ENCODE peak calls at places on chromosomes 4 and X, in seven cellular contexts. One of them, this sample, is unnamed.

GRCh38 chrX:153938226-153938786 is 3.5 kb upstream of the NAA10 start:
- DNase-seq in NCI-H345: no peak
- DNase-seq in activated CD4-positive, alpha-beta T cell treated with anti-CD3 and anti-CD28 coated beads, Interleukin-2, amount 10 ng/mL, durations not matched to agents 7 days and 5 days: no peak
- DNase-seq in neural progenitor cell: no peak
- DNase-seq in body of pancreas: no peak
- DNase-seq in activated CD8-positive, alpha-beta memory T cell treated with anti-CD3 and anti-CD28 coated beads for 4 hours: no peak
- DNase-seq in ecto neural progenitor cell: no peak
- DNase-seq in this sample: no peak

GRCh38 chr4:29900336-29900735 is 819.8 kb upstream of the PCDH7 start:
- DNase-seq in NCI-H345: no peak
- DNase-seq in activated CD4-positive, alpha-beta T cell treated with anti-CD3 and anti-CD28 coated beads, Interleukin-2, amount 10 ng/mL, durations not matched to agents 7 days and 5 days: no peak
- DNase-seq in neural progenitor cell: no peak
- DNase-seq in body of pancreas: no peak
- DNase-seq in activated CD8-positive, alpha-beta memory T cell treated with anti-CD3 and anti-CD28 coated beads for 4 hours: no peak
- DNase-seq in ecto neural progenitor cell: no peak
- DNase-seq in this sample: no peak

GRCh38 chr4:143025111-143025704 is 159.5 kb upstream of the USP38 start:
- DNase-seq in NCI-H345: peak
- DNase-seq in activated CD4-positive, alpha-beta T cell treated with anti-CD3 and anti-CD28 coated beads, Interleukin-2, amount 10 ng/mL, durations not matched to agents 7 days and 5 days: no peak
- DNase-seq in neural progenitor cell: peak
- DNase-seq in body of pancreas: peak
- DNase-seq in activated CD8-positive, alpha-beta memory T cell treated with anti-CD3 and anti-CD28 coated beads for 4 hours: no peak
- DNase-seq in ecto neural progenitor cell: no peak
- DNase-seq in this sample: no peak

GRCh38 chr4:26088433-26088928 is 174.5 kb downstream of the SMIM20 start:
- DNase-seq in NCI-H345: no peak
- DNase-seq in activated CD4-positive, alpha-beta T cell treated with anti-CD3 and anti-CD28 coated beads, Interleukin-2, amount 10 ng/mL, durations not matched to agents 7 days and 5 days: no peak
- DNase-seq in neural progenitor cell: no peak
- DNase-seq in body of pancreas: peak
- DNase-seq in activated CD8-positive, alpha-beta memory T cell treated with anti-CD3 and anti-CD28 coated beads for 4 hours: no peak
- DNase-seq in ecto neural progenitor cell: no peak
- DNase-seq in this sample: no peak

GRCh38 chr4:15162465-15163283 is 160.4 kb downstream of the CPEB2 start:
- DNase-seq in NCI-H345: no peak
- DNase-seq in activated CD4-positive, alpha-beta T cell treated with anti-CD3 and anti-CD28 coated beads, Interleukin-2, amount 10 ng/mL, durations not matched to agents 7 days and 5 days: no peak
- DNase-seq in neural progenitor cell: no peak
- DNase-seq in body of pancreas: no peak
- DNase-seq in activated CD8-positive, alpha-beta memory T cell treated with anti-CD3 and anti-CD28 coated beads for 4 hours: no peak
- DNase-seq in ecto neural progenitor cell: no peak
- DNase-seq in this sample: peak

GRCh38 chr4:108982359-108982758 is 219.5 kb upstream of the ETNPPL start:
- DNase-seq in NCI-H345: no peak
- DNase-seq in activated CD4-positive, alpha-beta T cell treated with anti-CD3 and anti-CD28 coated beads, Interleukin-2, amount 10 ng/mL, durations not matched to agents 7 days and 5 days: no peak
- DNase-seq in neural progenitor cell: no peak
- DNase-seq in body of pancreas: no peak
- DNase-seq in activated CD8-positive, alpha-beta memory T cell treated with anti-CD3 and anti-CD28 coated beads for 4 hours: no peak
- DNase-seq in ecto neural progenitor cell: no peak
- DNase-seq in this sample: no peak

GRCh38 chr4:16505726-16506125 is 279.5 kb upstream of the TAPT1 start:
- DNase-seq in NCI-H345: no peak
- DNase-seq in activated CD4-positive, alpha-beta T cell treated with anti-CD3 and anti-CD28 coated beads, Interleukin-2, amount 10 ng/mL, durations not matched to agents 7 days and 5 days: no peak
- DNase-seq in neural progenitor cell: peak
- DNase-seq in body of pancreas: no peak
- DNase-seq in activated CD8-positive, alpha-beta memory T cell treated with anti-CD3 and anti-CD28 coated beads for 4 hours: no peak
- DNase-seq in ecto neural progenitor cell: peak
- DNase-seq in this sample: no peak

GRCh38 chrX:39758791-39759525 is 338.8 kb downstream of the BCOR start:
- DNase-seq in NCI-H345: no peak
- DNase-seq in activated CD4-positive, alpha-beta T cell treated with anti-CD3 and anti-CD28 coated beads, Interleukin-2, amount 10 ng/mL, durations not matched to agents 7 days and 5 days: no peak
- DNase-seq in neural progenitor cell: no peak
- DNase-seq in body of pancreas: no peak
- DNase-seq in activated CD8-positive, alpha-beta memory T cell treated with anti-CD3 and anti-CD28 coated beads for 4 hours: no peak
- DNase-seq in ecto neural progenitor cell: no peak
- DNase-seq in this sample: no peak

GRCh38 chrX:71989768-71990167 is 79.1 kb downstream of the NHSL2 start:
- DNase-seq in NCI-H345: no peak
- DNase-seq in activated CD4-positive, alpha-beta T cell treated with anti-CD3 and anti-CD28 coated beads, Interleukin-2, amount 10 ng/mL, durations not matched to agents 7 days and 5 days: no peak
- DNase-seq in neural progenitor cell: no peak
- DNase-seq in body of pancreas: peak
- DNase-seq in activated CD8-positive, alpha-beta memory T cell treated with anti-CD3 and anti-CD28 coated beads for 4 hours: no peak
- DNase-seq in ecto neural progenitor cell: no peak
- DNase-seq in this sample: no peak

GRCh38 chr4:152698012-152698499 is 18.3 kb upstream of the TMEM154 start:
- DNase-seq in NCI-H345: no peak
- DNase-seq in activated CD4-positive, alpha-beta T cell treated with anti-CD3 and anti-CD28 coated beads, Interleukin-2, amount 10 ng/mL, durations not matched to agents 7 days and 5 days: no peak
- DNase-seq in neural progenitor cell: no peak
- DNase-seq in body of pancreas: no peak
- DNase-seq in activated CD8-positive, alpha-beta memory T cell treated with anti-CD3 and anti-CD28 coated beads for 4 hours: no peak
- DNase-seq in ecto neural progenitor cell: no peak
- DNase-seq in this sample: no peak

GRCh38 chr4:139511320-139511719 is 44.7 kb downstream of the SETD7 start:
- DNase-seq in NCI-H345: no peak
- DNase-seq in activated CD4-positive, alpha-beta T cell treated with anti-CD3 and anti-CD28 coated beads, Interleukin-2, amount 10 ng/mL, durations not matched to agents 7 days and 5 days: no peak
- DNase-seq in neural progenitor cell: no peak
- DNase-seq in body of pancreas: no peak
- DNase-seq in activated CD8-positive, alpha-beta memory T cell treated with anti-CD3 and anti-CD28 coated beads for 4 hours: no peak
- DNase-seq in ecto neural progenitor cell: no peak
- DNase-seq in this sample: no peak

GRCh38 chr4:42786350-42787070 is 106.0 kb upstream of the GRXCR1 start:
- DNase-seq in NCI-H345: peak
- DNase-seq in activated CD4-positive, alpha-beta T cell treated with anti-CD3 and anti-CD28 coated beads, Interleukin-2, amount 10 ng/mL, durations not matched to agents 7 days and 5 days: no peak
- DNase-seq in neural progenitor cell: peak
- DNase-seq in body of pancreas: no peak
- DNase-seq in activated CD8-positive, alpha-beta memory T cell treated with anti-CD3 and anti-CD28 coated beads for 4 hours: no peak
- DNase-seq in ecto neural progenitor cell: no peak
- DNase-seq in this sample: no peak

GRCh38 chr4:87839309-87839946 is 6.7 kb downstream of the MEPE start:
- DNase-seq in NCI-H345: no peak
- DNase-seq in activated CD4-positive, alpha-beta T cell treated with anti-CD3 and anti-CD28 coated beads, Interleukin-2, amount 10 ng/mL, durations not matched to agents 7 days and 5 days: no peak
- DNase-seq in neural progenitor cell: peak
- DNase-seq in body of pancreas: peak
- DNase-seq in activated CD8-positive, alpha-beta memory T cell treated with anti-CD3 and anti-CD28 coated beads for 4 hours: no peak
- DNase-seq in ecto neural progenitor cell: no peak
- DNase-seq in this sample: no peak

GRCh38 chr4:83252782-83253405 is 31.7 kb downstream of the COQ2 start:
- DNase-seq in NCI-H345: peak
- DNase-seq in activated CD4-positive, alpha-beta T cell treated with anti-CD3 and anti-CD28 coated beads, Interleukin-2, amount 10 ng/mL, durations not matched to agents 7 days and 5 days: peak
- DNase-seq in neural progenitor cell: peak
- DNase-seq in body of pancreas: peak
- DNase-seq in activated CD8-positive, alpha-beta memory T cell treated with anti-CD3 and anti-CD28 coated beads for 4 hours: peak
- DNase-seq in ecto neural progenitor cell: peak
- DNase-seq in this sample: peak

GRCh38 chrX:71292669-71293379 is 8.7 kb upstream of the ITGB1BP2 start:
- DNase-seq in NCI-H345: no peak
- DNase-seq in activated CD4-positive, alpha-beta T cell treated with anti-CD3 and anti-CD28 coated beads, Interleukin-2, amount 10 ng/mL, durations not matched to agents 7 days and 5 days: no peak
- DNase-seq in neural progenitor cell: no peak
- DNase-seq in body of pancreas: no peak
- DNase-seq in activated CD8-positive, alpha-beta memory T cell treated with anti-CD3 and anti-CD28 coated beads for 4 hours: no peak
- DNase-seq in ecto neural progenitor cell: no peak
- DNase-seq in this sample: no peak

GRCh38 chr4:185817403-185817818 is 5.4 kb upstream of the SORBS2 start:
- DNase-seq in NCI-H345: peak
- DNase-seq in activated CD4-positive, alpha-beta T cell treated with anti-CD3 and anti-CD28 coated beads, Interleukin-2, amount 10 ng/mL, durations not matched to agents 7 days and 5 days: no peak
- DNase-seq in neural progenitor cell: no peak
- DNase-seq in body of pancreas: peak
- DNase-seq in activated CD8-positive, alpha-beta memory T cell treated with anti-CD3 and anti-CD28 coated beads for 4 hours: no peak
- DNase-seq in ecto neural progenitor cell: no peak
- DNase-seq in this sample: no peak

GRCh38 chr4:157076578-157076947 is 613 bp downstream of the GLRB start:
- DNase-seq in NCI-H345: peak
- DNase-seq in activated CD4-positive, alpha-beta T cell treated with anti-CD3 and anti-CD28 coated beads, Interleukin-2, amount 10 ng/mL, durations not matched to agents 7 days and 5 days: no peak
- DNase-seq in neural progenitor cell: peak
- DNase-seq in body of pancreas: peak
- DNase-seq in activated CD8-positive, alpha-beta memory T cell treated with anti-CD3 and anti-CD28 coated beads for 4 hours: no peak
- DNase-seq in ecto neural progenitor cell: peak
- DNase-seq in this sample: peak

GRCh38 chr4:73721901-73722300 is 18.5 kb upstream of the CXCL8 start:
- DNase-seq in NCI-H345: no peak
- DNase-seq in activated CD4-positive, alpha-beta T cell treated with anti-CD3 and anti-CD28 coated beads, Interleukin-2, amount 10 ng/mL, durations not matched to agents 7 days and 5 days: no peak
- DNase-seq in neural progenitor cell: no peak
- DNase-seq in body of pancreas: no peak
- DNase-seq in activated CD8-positive, alpha-beta memory T cell treated with anti-CD3 and anti-CD28 coated beads for 4 hours: no peak
- DNase-seq in ecto neural progenitor cell: no peak
- DNase-seq in this sample: no peak

GRCh38 chr4:24783506-24783905 is 11.9 kb upstream of the SOD3 start:
- DNase-seq in NCI-H345: no peak
- DNase-seq in activated CD4-positive, alpha-beta T cell treated with anti-CD3 and anti-CD28 coated beads, Interleukin-2, amount 10 ng/mL, durations not matched to agents 7 days and 5 days: no peak
- DNase-seq in neural progenitor cell: no peak
- DNase-seq in body of pancreas: no peak
- DNase-seq in activated CD8-positive, alpha-beta memory T cell treated with anti-CD3 and anti-CD28 coated beads for 4 hours: no peak
- DNase-seq in ecto neural progenitor cell: no peak
- DNase-seq in this sample: no peak

GRCh38 chr4:42281324-42282020 is 115.8 kb upstream of the SHISA3 start:
- DNase-seq in NCI-H345: no peak
- DNase-seq in activated CD4-positive, alpha-beta T cell treated with anti-CD3 and anti-CD28 coated beads, Interleukin-2, amount 10 ng/mL, durations not matched to agents 7 days and 5 days: no peak
- DNase-seq in neural progenitor cell: no peak
- DNase-seq in body of pancreas: no peak
- DNase-seq in activated CD8-positive, alpha-beta memory T cell treated with anti-CD3 and anti-CD28 coated beads for 4 hours: no peak
- DNase-seq in ecto neural progenitor cell: no peak
- DNase-seq in this sample: no peak

GRCh38 chrX:112734250-112734649 is 54.5 kb upstream of the LHFPL1 start:
- DNase-seq in NCI-H345: no peak
- DNase-seq in activated CD4-positive, alpha-beta T cell treated with anti-CD3 and anti-CD28 coated beads, Interleukin-2, amount 10 ng/mL, durations not matched to agents 7 days and 5 days: no peak
- DNase-seq in neural progenitor cell: no peak
- DNase-seq in body of pancreas: peak
- DNase-seq in activated CD8-positive, alpha-beta memory T cell treated with anti-CD3 and anti-CD28 coated beads for 4 hours: no peak
- DNase-seq in ecto neural progenitor cell: no peak
- DNase-seq in this sample: no peak

GRCh38 chrX:920234-920799 is 289.7 kb downstream of the SHOX start:
- DNase-seq in NCI-H345: no peak
- DNase-seq in activated CD4-positive, alpha-beta T cell treated with anti-CD3 and anti-CD28 coated beads, Interleukin-2, amount 10 ng/mL, durations not matched to agents 7 days and 5 days: no peak
- DNase-seq in neural progenitor cell: no peak
- DNase-seq in body of pancreas: no peak
- DNase-seq in activated CD8-positive, alpha-beta memory T cell treated with anti-CD3 and anti-CD28 coated beads for 4 hours: no peak
- DNase-seq in ecto neural progenitor cell: no peak
- DNase-seq in this sample: no peak

GRCh38 chr4:57764840-57765239 is 654.7 kb upstream of the IGFBP7 start:
- DNase-seq in NCI-H345: no peak
- DNase-seq in activated CD4-positive, alpha-beta T cell treated with anti-CD3 and anti-CD28 coated beads, Interleukin-2, amount 10 ng/mL, durations not matched to agents 7 days and 5 days: no peak
- DNase-seq in neural progenitor cell: no peak
- DNase-seq in body of pancreas: no peak
- DNase-seq in activated CD8-positive, alpha-beta memory T cell treated with anti-CD3 and anti-CD28 coated beads for 4 hours: no peak
- DNase-seq in ecto neural progenitor cell: no peak
- DNase-seq in this sample: no peak

GRCh38 chr4:52604215-52604614 is 54.9 kb downstream of the USP46 start:
- DNase-seq in NCI-H345: no peak
- DNase-seq in activated CD4-positive, alpha-beta T cell treated with anti-CD3 and anti-CD28 coated beads, Interleukin-2, amount 10 ng/mL, durations not matched to agents 7 days and 5 days: no peak
- DNase-seq in neural progenitor cell: no peak
- DNase-seq in body of pancreas: no peak
- DNase-seq in activated CD8-positive, alpha-beta memory T cell treated with anti-CD3 and anti-CD28 coated beads for 4 hours: no peak
- DNase-seq in ecto neural progenitor cell: no peak
- DNase-seq in this sample: no peak

GRCh38 chr4:73520821-73521220 is 39.3 kb downstream of the AFM start:
- DNase-seq in NCI-H345: peak
- DNase-seq in activated CD4-positive, alpha-beta T cell treated with anti-CD3 and anti-CD28 coated beads, Interleukin-2, amount 10 ng/mL, durations not matched to agents 7 days and 5 days: no peak
- DNase-seq in neural progenitor cell: peak
- DNase-seq in body of pancreas: no peak
- DNase-seq in activated CD8-positive, alpha-beta memory T cell treated with anti-CD3 and anti-CD28 coated beads for 4 hours: no peak
- DNase-seq in ecto neural progenitor cell: peak
- DNase-seq in this sample: peak

GRCh38 chr4:147157860-147158701 is 212.4 kb upstream of the TTC29 start:
- DNase-seq in NCI-H345: no peak
- DNase-seq in activated CD4-positive, alpha-beta T cell treated with anti-CD3 and anti-CD28 coated beads, Interleukin-2, amount 10 ng/mL, durations not matched to agents 7 days and 5 days: no peak
- DNase-seq in neural progenitor cell: peak
- DNase-seq in body of pancreas: no peak
- DNase-seq in activated CD8-positive, alpha-beta memory T cell treated with anti-CD3 and anti-CD28 coated beads for 4 hours: no peak
- DNase-seq in ecto neural progenitor cell: peak
- DNase-seq in this sample: no peak

GRCh38 chr4:185035284-185035683 is 17.0 kb downstream of the HELT start:
- DNase-seq in NCI-H345: no peak
- DNase-seq in activated CD4-positive, alpha-beta T cell treated with anti-CD3 and anti-CD28 coated beads, Interleukin-2, amount 10 ng/mL, durations not matched to agents 7 days and 5 days: no peak
- DNase-seq in neural progenitor cell: no peak
- DNase-seq in body of pancreas: no peak
- DNase-seq in activated CD8-positive, alpha-beta memory T cell treated with anti-CD3 and anti-CD28 coated beads for 4 hours: no peak
- DNase-seq in ecto neural progenitor cell: no peak
- DNase-seq in this sample: no peak

GRCh38 chr4:38905657-38906398 is 38.2 kb downstream of the FAM114A1 start:
- DNase-seq in NCI-H345: no peak
- DNase-seq in activated CD4-positive, alpha-beta T cell treated with anti-CD3 and anti-CD28 coated beads, Interleukin-2, amount 10 ng/mL, durations not matched to agents 7 days and 5 days: no peak
- DNase-seq in neural progenitor cell: no peak
- DNase-seq in body of pancreas: no peak
- DNase-seq in activated CD8-positive, alpha-beta memory T cell treated with anti-CD3 and anti-CD28 coated beads for 4 hours: no peak
- DNase-seq in ecto neural progenitor cell: no peak
- DNase-seq in this sample: no peak

GRCh38 chrX:46574337-46574940 is 874 bp downstream of the CHST7 start:
- DNase-seq in NCI-H345: peak
- DNase-seq in activated CD4-positive, alpha-beta T cell treated with anti-CD3 and anti-CD28 coated beads, Interleukin-2, amount 10 ng/mL, durations not matched to agents 7 days and 5 days: peak
- DNase-seq in neural progenitor cell: peak
- DNase-seq in body of pancreas: no peak
- DNase-seq in activated CD8-positive, alpha-beta memory T cell treated with anti-CD3 and anti-CD28 coated beads for 4 hours: no peak
- DNase-seq in ecto neural progenitor cell: peak
- DNase-seq in this sample: peak

GRCh38 chr4:128288689-128289106 is 1.1 kb upstream of the PGRMC2 start:
- DNase-seq in NCI-H345: peak
- DNase-seq in activated CD4-positive, alpha-beta T cell treated with anti-CD3 and anti-CD28 coated beads, Interleukin-2, amount 10 ng/mL, durations not matched to agents 7 days and 5 days: peak
- DNase-seq in neural progenitor cell: peak
- DNase-seq in body of pancreas: peak
- DNase-seq in activated CD8-positive, alpha-beta memory T cell treated with anti-CD3 and anti-CD28 coated beads for 4 hours: no peak
- DNase-seq in ecto neural progenitor cell: no peak
- DNase-seq in this sample: peak

GRCh38 chrX:16946971-16947562 is 609 bp downstream of the REPS2 start:
- DNase-seq in NCI-H345: peak
- DNase-seq in activated CD4-positive, alpha-beta T cell treated with anti-CD3 and anti-CD28 coated beads, Interleukin-2, amount 10 ng/mL, durations not matched to agents 7 days and 5 days: no peak
- DNase-seq in neural progenitor cell: peak
- DNase-seq in body of pancreas: peak
- DNase-seq in activated CD8-positive, alpha-beta memory T cell treated with anti-CD3 and anti-CD28 coated beads for 4 hours: no peak
- DNase-seq in ecto neural progenitor cell: peak
- DNase-seq in this sample: peak

GRCh38 chr4:183765121-183765990 is 106.3 kb downstream of the TRAPPC11 start:
- DNase-seq in NCI-H345: no peak
- DNase-seq in activated CD4-positive, alpha-beta T cell treated with anti-CD3 and anti-CD28 coated beads, Interleukin-2, amount 10 ng/mL, durations not matched to agents 7 days and 5 days: no peak
- DNase-seq in neural progenitor cell: peak
- DNase-seq in body of pancreas: peak
- DNase-seq in activated CD8-positive, alpha-beta memory T cell treated with anti-CD3 and anti-CD28 coated beads for 4 hours: no peak
- DNase-seq in ecto neural progenitor cell: no peak
- DNase-seq in this sample: no peak

GRCh38 chrX:45435481-45435880 is 234.8 kb upstream of the DIPK2B start:
- DNase-seq in NCI-H345: no peak
- DNase-seq in activated CD4-positive, alpha-beta T cell treated with anti-CD3 and anti-CD28 coated beads, Interleukin-2, amount 10 ng/mL, durations not matched to agents 7 days and 5 days: no peak
- DNase-seq in neural progenitor cell: no peak
- DNase-seq in body of pancreas: no peak
- DNase-seq in activated CD8-positive, alpha-beta memory T cell treated with anti-CD3 and anti-CD28 coated beads for 4 hours: no peak
- DNase-seq in ecto neural progenitor cell: no peak
- DNase-seq in this sample: no peak

GRCh38 chr4:109385260-109385659 is 48.4 kb upstream of the SEC24B start:
- DNase-seq in NCI-H345: no peak
- DNase-seq in activated CD4-positive, alpha-beta T cell treated with anti-CD3 and anti-CD28 coated beads, Interleukin-2, amount 10 ng/mL, durations not matched to agents 7 days and 5 days: no peak
- DNase-seq in neural progenitor cell: no peak
- DNase-seq in body of pancreas: no peak
- DNase-seq in activated CD8-positive, alpha-beta memory T cell treated with anti-CD3 and anti-CD28 coated beads for 4 hours: no peak
- DNase-seq in ecto neural progenitor cell: no peak
- DNase-seq in this sample: no peak

GRCh38 chr4:145154573-145154972 is 25.8 kb downstream of the OTUD4 start:
- DNase-seq in NCI-H345: no peak
- DNase-seq in activated CD4-positive, alpha-beta T cell treated with anti-CD3 and anti-CD28 coated beads, Interleukin-2, amount 10 ng/mL, durations not matched to agents 7 days and 5 days: no peak
- DNase-seq in neural progenitor cell: peak
- DNase-seq in body of pancreas: peak
- DNase-seq in activated CD8-positive, alpha-beta memory T cell treated with anti-CD3 and anti-CD28 coated beads for 4 hours: no peak
- DNase-seq in ecto neural progenitor cell: no peak
- DNase-seq in this sample: no peak